ENCODE peak calls at places on chromosomes 13 and 19, in four cellular contexts. One of them, this sample, is unnamed. For H3K4me1, the result is how much of the 10 kb centered on the place peaks cover.

GRCh38 chr19:14056069-14056666 is 5.7 kb downstream of the PALM3 start:
- DNase-seq in stomach: no peak
- DNase-seq in GM23338: no peak
- DNase-seq in breast epithelium: no peak
- DNase-seq in this sample: no peak

GRCh38 chr13:40519637-40520036 is 146.8 kb downstream of the FOXO1 start:
- DNase-seq in breast epithelium: no peak
- DNase-seq in stomach: no peak
- DNase-seq in GM23338: peak
- DNase-seq in this sample: no peak

GRCh38 chr19:35306473-35307246 is 14.7 kb downstream of the MAG start:
- DNase-seq in stomach: no peak
- DNase-seq in breast epithelium: no peak
- DNase-seq in GM23338: peak
- DNase-seq in this sample: no peak

GRCh38 chr13:101307181-101307701 is 109.1 kb downstream of the NALCN start:
- DNase-seq in breast epithelium: no peak
- DNase-seq in stomach: no peak
- DNase-seq in GM23338: no peak
- DNase-seq in this sample: no peak

GRCh38 chr13:86870388-86870966 is 800.7 kb upstream of the SLITRK5 start:
- DNase-seq in GM23338: peak
- DNase-seq in stomach: no peak
- DNase-seq in breast epithelium: no peak
- DNase-seq in this sample: no peak

GRCh38 chr13:100089633-100090032 is 740 bp downstream of the PCCA start:
- DNase-seq in breast epithelium: no peak
- DNase-seq in stomach: no peak
- DNase-seq in GM23338: no peak
- DNase-seq in this sample: no peak

GRCh38 chr19:14003279-14004051 is 2.7 kb downstream of the RFX1 start:
- DNase-seq in breast epithelium: no peak
- DNase-seq in GM23338: no peak
- DNase-seq in stomach: no peak
- DNase-seq in this sample: no peak

GRCh38 chr13:29573190-29573589 is 22.3 kb downstream of the SLC7A1 start:
- DNase-seq in breast epithelium: no peak
- DNase-seq in stomach: peak
- DNase-seq in GM23338: no peak
- DNase-seq in this sample: no peak

GRCh38 chr13:99626461-99627082 is 125.3 kb downstream of the TM9SF2 start:
- DNase-seq in GM23338: no peak
- DNase-seq in breast epithelium: no peak
- DNase-seq in stomach: no peak
- DNase-seq in this sample: no peak

GRCh38 chr13:95880346-95880745 is 172.9 kb downstream of the UGGT2 start:
- DNase-seq in GM23338: no peak
- DNase-seq in breast epithelium: no peak
- DNase-seq in stomach: no peak
- DNase-seq in this sample: no peak

GRCh38 chr13:24092108-24092507 is 68.4 kb upstream of the SPATA13 start:
- DNase-seq in breast epithelium: no peak
- DNase-seq in GM23338: no peak
- DNase-seq in stomach: no peak
- DNase-seq in this sample: no peak

GRCh38 chr19:38508507-38508906 is 75.0 kb downstream of the RYR1 start:
- DNase-seq in stomach: no peak
- DNase-seq in breast epithelium: no peak
- DNase-seq in GM23338: no peak
- DNase-seq in this sample: no peak

GRCh38 chr19:54696117-54696548 is 28.1 kb upstream of the KIR3DL3 start:
- DNase-seq in GM23338: no peak
- DNase-seq in stomach: no peak
- DNase-seq in breast epithelium: no peak
- DNase-seq in this sample: no peak

GRCh38 chr19:46604781-46605355 is 3.7 kb downstream of the CALM3 start:
- DNase-seq in GM23338: no peak
- DNase-seq in stomach: no peak
- DNase-seq in breast epithelium: no peak
- DNase-seq in this sample: peak

GRCh38 chr13:106322628-106323027 is 212.8 kb downstream of the EFNB2 start:
- DNase-seq in GM23338: no peak
- DNase-seq in stomach: no peak
- DNase-seq in breast epithelium: no peak
- DNase-seq in this sample: no peak

GRCh38 chr13:106314417-106314816 is 221.0 kb downstream of the EFNB2 start:
- DNase-seq in breast epithelium: no peak
- DNase-seq in stomach: no peak
- DNase-seq in GM23338: peak
- DNase-seq in this sample: no peak

GRCh38 chr13:106318941-106319411 is 216.5 kb downstream of the EFNB2 start:
- DNase-seq in GM23338: peak
- DNase-seq in breast epithelium: no peak
- DNase-seq in stomach: no peak
- DNase-seq in this sample: no peak
- TF ChIP-seq POLR2AphosphoS5 in GM23338: no peak
- TF ChIP-seq POLR2AphosphoS5 in breast epithelium: no peak
- TF ChIP-seq POLR2AphosphoS5 in stomach: no peak
- TF ChIP-seq POLR2AphosphoS5 in this sample: no peak

GRCh38 chr19:49363265-49364082 is at the start of gene DKKL1:
- DNase-seq in stomach: peak
- DNase-seq in breast epithelium: peak
- DNase-seq in GM23338: peak
- DNase-seq in this sample: peak

GRCh38 chr19:49362926-49363264 is 679 bp upstream of the TEAD2 start:
- DNase-seq in GM23338: no peak
- DNase-seq in stomach: peak
- DNase-seq in breast epithelium: no peak
- DNase-seq in this sample: no peak

GRCh38 chr19:49366110-49366509 is 2.4 kb downstream of the DKKL1 start:
- DNase-seq in stomach: no peak
- DNase-seq in breast epithelium: no peak
- DNase-seq in GM23338: no peak
- DNase-seq in this sample: no peak

GRCh38 chr19:49362048-49362925 is at the start of gene TEAD2:
- DNase-seq in stomach: peak
- DNase-seq in GM23338: peak
- DNase-seq in breast epithelium: no peak
- DNase-seq in this sample: peak

DNA sequence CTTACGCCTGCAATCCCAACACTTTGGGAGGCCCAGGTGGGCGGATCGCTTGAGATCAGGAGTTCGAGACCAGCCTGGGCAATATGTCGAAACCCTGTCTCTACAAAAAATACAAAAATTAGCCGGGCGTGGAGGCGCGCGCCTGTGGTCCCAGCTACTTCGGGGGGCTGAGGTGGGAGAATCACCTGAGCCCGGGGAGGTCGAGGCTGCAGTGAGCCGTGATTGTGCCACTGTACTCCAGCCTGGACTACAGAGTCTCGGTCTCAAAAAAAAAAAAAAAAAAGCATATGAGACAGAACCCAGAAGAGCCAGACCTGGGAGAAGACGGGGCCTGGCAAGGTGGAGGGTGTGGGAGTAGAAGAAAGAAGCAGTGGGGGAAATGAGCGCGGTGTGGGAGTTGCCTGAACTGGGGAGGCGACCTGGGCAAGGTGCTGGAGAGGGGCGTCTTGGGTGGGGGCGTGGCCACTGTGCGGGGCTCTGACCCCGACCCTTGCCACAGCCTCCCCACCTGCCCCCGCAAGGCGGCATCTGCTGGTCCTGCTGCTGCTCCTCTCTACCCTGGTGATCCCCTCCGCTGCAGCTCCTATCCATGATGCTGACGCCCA is 508 bp downstream of the DKKL1 start:
- DNase-seq in GM23338: no peak
- DNase-seq in breast epithelium: no peak
- DNase-seq in stomach: no peak
- DNase-seq in this sample: no peak
- H3K4me3 ChIP-seq in GM23338: peak
- H3K4me3 ChIP-seq in breast epithelium: peak
- H3K4me3 ChIP-seq in stomach: peak
- H3K4me3 ChIP-seq in this sample: no peak

DNA sequence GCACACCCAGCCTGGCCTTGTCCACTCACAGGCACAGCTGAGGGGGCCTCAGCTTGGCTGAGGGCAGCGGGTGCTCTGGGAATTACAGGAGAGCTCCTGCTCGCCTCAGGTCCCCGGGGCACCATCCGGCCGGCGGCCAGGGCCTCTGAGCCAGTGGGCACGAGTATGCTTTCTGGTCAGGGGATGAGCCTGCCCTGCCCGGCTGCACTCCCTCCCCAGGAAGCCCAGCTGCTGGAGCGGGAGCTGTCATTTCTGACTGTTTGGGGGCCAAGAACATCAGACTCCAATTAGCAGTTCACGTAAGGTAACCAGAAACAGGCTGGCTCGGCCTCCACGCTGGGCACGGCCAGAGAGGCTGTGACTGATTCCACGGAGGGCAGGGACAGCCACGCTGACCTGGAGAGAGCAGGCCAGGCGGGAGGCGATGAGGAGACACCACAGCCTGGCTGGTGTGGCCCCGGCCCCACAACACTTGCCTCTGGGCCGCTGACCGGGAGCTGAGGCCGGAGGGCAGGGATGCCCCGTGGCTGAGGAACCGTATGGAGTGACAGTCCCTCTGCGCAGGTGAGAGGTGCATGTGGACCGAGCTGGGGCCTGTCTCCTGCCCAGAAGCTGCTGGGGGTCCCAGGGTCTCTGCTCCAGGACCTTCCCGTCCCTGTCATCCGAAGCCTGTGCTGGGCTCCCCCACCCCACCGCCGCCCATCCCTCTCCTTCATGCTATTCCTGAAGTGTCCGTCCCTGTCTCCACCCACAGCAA is 15.5 kb downstream of the CEBPG start:
- DNase-seq in GM23338: no peak
- DNase-seq in breast epithelium: peak
- DNase-seq in stomach: no peak
- DNase-seq in this sample: no peak
- H3K4me1 ChIP-seq in GM23338: under half
- H3K4me1 ChIP-seq in breast epithelium: under half
- H3K4me1 ChIP-seq in stomach: half or more
- H3K4me1 ChIP-seq in this sample: under half

GRCh38 chr19:1074512-1075283 is 7.7 kb downstream of the ARHGAP45 start:
- DNase-seq in GM23338: no peak
- DNase-seq in stomach: peak
- DNase-seq in breast epithelium: peak
- DNase-seq in this sample: peak
- TF ChIP-seq POLR2AphosphoS5 in GM23338: no peak
- TF ChIP-seq POLR2AphosphoS5 in stomach: no peak
- TF ChIP-seq POLR2AphosphoS5 in breast epithelium: no peak
- TF ChIP-seq POLR2AphosphoS5 in this sample: peak

GRCh38 chr13:75124415-75124814 is 357.6 kb downstream of the TBC1D4 start:
- DNase-seq in GM23338: no peak
- DNase-seq in stomach: no peak
- DNase-seq in breast epithelium: no peak
- DNase-seq in this sample: no peak
- H3K4me3 ChIP-seq in GM23338: no peak
- H3K4me3 ChIP-seq in stomach: no peak
- H3K4me3 ChIP-seq in breast epithelium: no peak
- H3K4me3 ChIP-seq in this sample: no peak

This sample was measured in spleen.